ENCODE peak calls at places on chromosomes 16 and 17, in nine cellular contexts. One of them, this sample, is unnamed.

GRCh38 chr17:45035848-45036247 is 15.6 kb downstream of the DCAKD start:
- DNase-seq in SK-MEL-5: no peak
- DNase-seq in heart right ventricle: no peak
- DNase-seq in NCI-H2107: no peak
- DNase-seq in left ventricle myocardium inferior: no peak
- DNase-seq in activated T-helper 9 cell treated with anti-CD3 and anti-CD28 coated beads, Interleukin-2, amount 50 U/mL, for 16 hours: no peak
- DNase-seq in dermis microvascular lymphatic vessel endothelial cell: no peak
- DNase-seq in lung: no peak
- DNase-seq in lower leg skin: no peak
- DNase-seq in this sample: no peak

GRCh38 chr16:1772362-1772907 is at the start of gene EME2:
- DNase-seq in SK-MEL-5: no peak
- DNase-seq in heart right ventricle: no peak
- DNase-seq in NCI-H2107: no peak
- DNase-seq in left ventricle myocardium inferior: no peak
- DNase-seq in activated T-helper 9 cell treated with anti-CD3 and anti-CD28 coated beads, Interleukin-2, amount 50 U/mL, for 16 hours: peak
- DNase-seq in dermis microvascular lymphatic vessel endothelial cell: no peak
- DNase-seq in lung: no peak
- DNase-seq in lower leg skin: no peak
- DNase-seq in this sample: no peak

GRCh38 chr17:79650283-79650682 is 39.4 kb upstream of the RBFOX3 start:
- DNase-seq in SK-MEL-5: no peak
- DNase-seq in heart right ventricle: no peak
- DNase-seq in NCI-H2107: no peak
- DNase-seq in left ventricle myocardium inferior: no peak
- DNase-seq in activated T-helper 9 cell treated with anti-CD3 and anti-CD28 coated beads, Interleukin-2, amount 50 U/mL, for 16 hours: no peak
- DNase-seq in dermis microvascular lymphatic vessel endothelial cell: no peak
- DNase-seq in lung: no peak
- DNase-seq in lower leg skin: peak
- DNase-seq in this sample: peak

GRCh38 chr16:5790512-5790911 is 692.9 kb upstream of the EEF2KMT start:
- DNase-seq in SK-MEL-5: no peak
- DNase-seq in heart right ventricle: no peak
- DNase-seq in NCI-H2107: no peak
- DNase-seq in left ventricle myocardium inferior: no peak
- DNase-seq in activated T-helper 9 cell treated with anti-CD3 and anti-CD28 coated beads, Interleukin-2, amount 50 U/mL, for 16 hours: no peak
- DNase-seq in dermis microvascular lymphatic vessel endothelial cell: no peak
- DNase-seq in lung: no peak
- DNase-seq in lower leg skin: no peak
- DNase-seq in this sample: no peak

GRCh38 chr16:85129846-85130706 is 17.8 kb upstream of the CIBAR2 start:
- DNase-seq in SK-MEL-5: no peak
- DNase-seq in heart right ventricle: no peak
- DNase-seq in NCI-H2107: no peak
- DNase-seq in left ventricle myocardium inferior: no peak
- DNase-seq in activated T-helper 9 cell treated with anti-CD3 and anti-CD28 coated beads, Interleukin-2, amount 50 U/mL, for 16 hours: no peak
- DNase-seq in dermis microvascular lymphatic vessel endothelial cell: no peak
- DNase-seq in lung: no peak
- DNase-seq in lower leg skin: no peak
- DNase-seq in this sample: no peak

GRCh38 chr16:85582177-85582888 is 30.8 kb upstream of the GSE1 start:
- DNase-seq in SK-MEL-5: no peak
- DNase-seq in heart right ventricle: no peak
- DNase-seq in NCI-H2107: no peak
- DNase-seq in left ventricle myocardium inferior: no peak
- DNase-seq in activated T-helper 9 cell treated with anti-CD3 and anti-CD28 coated beads, Interleukin-2, amount 50 U/mL, for 16 hours: no peak
- DNase-seq in dermis microvascular lymphatic vessel endothelial cell: no peak
- DNase-seq in lung: no peak
- DNase-seq in lower leg skin: no peak
- DNase-seq in this sample: no peak

GRCh38 chr16:52928955-52929354 is 123.7 kb downstream of the CHD9NB start:
- DNase-seq in SK-MEL-5: no peak
- DNase-seq in heart right ventricle: no peak
- DNase-seq in NCI-H2107: no peak
- DNase-seq in left ventricle myocardium inferior: no peak
- DNase-seq in activated T-helper 9 cell treated with anti-CD3 and anti-CD28 coated beads, Interleukin-2, amount 50 U/mL, for 16 hours: no peak
- DNase-seq in dermis microvascular lymphatic vessel endothelial cell: no peak
- DNase-seq in lung: no peak
- DNase-seq in lower leg skin: no peak
- DNase-seq in this sample: no peak

GRCh38 chr16:69711115-69711740 is 15.1 kb downstream of the NQO1 start:
- DNase-seq in SK-MEL-5: no peak
- DNase-seq in heart right ventricle: no peak
- DNase-seq in NCI-H2107: no peak
- DNase-seq in left ventricle myocardium inferior: no peak
- DNase-seq in activated T-helper 9 cell treated with anti-CD3 and anti-CD28 coated beads, Interleukin-2, amount 50 U/mL, for 16 hours: no peak
- DNase-seq in dermis microvascular lymphatic vessel endothelial cell: no peak
- DNase-seq in lung: peak
- DNase-seq in lower leg skin: peak
- DNase-seq in this sample: peak

GRCh38 chr16:55775857-55776256 is 57.0 kb downstream of the CES1 start:
- DNase-seq in SK-MEL-5: no peak
- DNase-seq in heart right ventricle: no peak
- DNase-seq in NCI-H2107: no peak
- DNase-seq in left ventricle myocardium inferior: no peak
- DNase-seq in activated T-helper 9 cell treated with anti-CD3 and anti-CD28 coated beads, Interleukin-2, amount 50 U/mL, for 16 hours: no peak
- DNase-seq in dermis microvascular lymphatic vessel endothelial cell: no peak
- DNase-seq in lung: no peak
- DNase-seq in lower leg skin: no peak
- DNase-seq in this sample: no peak

GRCh38 chr17:43328650-43329049 is 70.1 kb upstream of the ARL4D start:
- DNase-seq in SK-MEL-5: no peak
- DNase-seq in heart right ventricle: no peak
- DNase-seq in NCI-H2107: no peak
- DNase-seq in left ventricle myocardium inferior: no peak
- DNase-seq in activated T-helper 9 cell treated with anti-CD3 and anti-CD28 coated beads, Interleukin-2, amount 50 U/mL, for 16 hours: no peak
- DNase-seq in dermis microvascular lymphatic vessel endothelial cell: no peak
- DNase-seq in lung: no peak
- DNase-seq in lower leg skin: no peak
- DNase-seq in this sample: no peak

GRCh38 chr16:46783800-46784199 is 35.7 kb upstream of the MYLK3 start:
- DNase-seq in SK-MEL-5: no peak
- DNase-seq in heart right ventricle: no peak
- DNase-seq in NCI-H2107: no peak
- DNase-seq in left ventricle myocardium inferior: no peak
- DNase-seq in activated T-helper 9 cell treated with anti-CD3 and anti-CD28 coated beads, Interleukin-2, amount 50 U/mL, for 16 hours: no peak
- DNase-seq in dermis microvascular lymphatic vessel endothelial cell: no peak
- DNase-seq in lung: no peak
- DNase-seq in lower leg skin: no peak
- DNase-seq in this sample: no peak

GRCh38 chr16:86437348-86437747 is 73.0 kb upstream of the FOXF1 start:
- DNase-seq in SK-MEL-5: no peak
- DNase-seq in heart right ventricle: no peak
- DNase-seq in NCI-H2107: no peak
- DNase-seq in left ventricle myocardium inferior: no peak
- DNase-seq in activated T-helper 9 cell treated with anti-CD3 and anti-CD28 coated beads, Interleukin-2, amount 50 U/mL, for 16 hours: no peak
- DNase-seq in dermis microvascular lymphatic vessel endothelial cell: no peak
- DNase-seq in lung: no peak
- DNase-seq in lower leg skin: no peak
- DNase-seq in this sample: no peak

GRCh38 chr16:2532494-2533141 is 1.4 kb upstream of the CEMP1 start:
- DNase-seq in SK-MEL-5: peak
- DNase-seq in heart right ventricle: peak
- DNase-seq in NCI-H2107: no peak
- DNase-seq in left ventricle myocardium inferior: peak
- DNase-seq in activated T-helper 9 cell treated with anti-CD3 and anti-CD28 coated beads, Interleukin-2, amount 50 U/mL, for 16 hours: peak
- DNase-seq in dermis microvascular lymphatic vessel endothelial cell: no peak
- DNase-seq in lung: peak
- DNase-seq in lower leg skin: peak
- DNase-seq in this sample: peak

GRCh38 chr17:61205406-61205805 is 194.2 kb upstream of the TBX2 start:
- DNase-seq in SK-MEL-5: peak
- DNase-seq in heart right ventricle: no peak
- DNase-seq in NCI-H2107: no peak
- DNase-seq in left ventricle myocardium inferior: no peak
- DNase-seq in activated T-helper 9 cell treated with anti-CD3 and anti-CD28 coated beads, Interleukin-2, amount 50 U/mL, for 16 hours: no peak
- DNase-seq in dermis microvascular lymphatic vessel endothelial cell: no peak
- DNase-seq in lung: no peak
- DNase-seq in lower leg skin: no peak
- DNase-seq in this sample: no peak

GRCh38 chr16:29745126-29745852 is 501 bp downstream of the C16orf54 start:
- DNase-seq in SK-MEL-5: no peak
- DNase-seq in heart right ventricle: no peak
- DNase-seq in NCI-H2107: no peak
- DNase-seq in left ventricle myocardium inferior: peak
- DNase-seq in activated T-helper 9 cell treated with anti-CD3 and anti-CD28 coated beads, Interleukin-2, amount 50 U/mL, for 16 hours: peak
- DNase-seq in dermis microvascular lymphatic vessel endothelial cell: no peak
- DNase-seq in lung: no peak
- DNase-seq in lower leg skin: no peak
- DNase-seq in this sample: no peak

GRCh38 chr16:68739964-68740627 is 3.0 kb downstream of the CDH1 start:
- DNase-seq in SK-MEL-5: peak
- DNase-seq in heart right ventricle: no peak
- DNase-seq in NCI-H2107: no peak
- DNase-seq in left ventricle myocardium inferior: no peak
- DNase-seq in activated T-helper 9 cell treated with anti-CD3 and anti-CD28 coated beads, Interleukin-2, amount 50 U/mL, for 16 hours: no peak
- DNase-seq in dermis microvascular lymphatic vessel endothelial cell: no peak
- DNase-seq in lung: no peak
- DNase-seq in lower leg skin: no peak
- DNase-seq in this sample: no peak

GRCh38 chr16:79272141-79272577 is 328.4 kb downstream of the MAF start:
- DNase-seq in SK-MEL-5: no peak
- DNase-seq in heart right ventricle: no peak
- DNase-seq in NCI-H2107: no peak
- DNase-seq in left ventricle myocardium inferior: no peak
- DNase-seq in activated T-helper 9 cell treated with anti-CD3 and anti-CD28 coated beads, Interleukin-2, amount 50 U/mL, for 16 hours: peak
- DNase-seq in dermis microvascular lymphatic vessel endothelial cell: no peak
- DNase-seq in lung: no peak
- DNase-seq in lower leg skin: no peak
- DNase-seq in this sample: no peak

GRCh38 chr16:56781565-56781964 is 51.6 kb downstream of the NUP93 start:
- DNase-seq in SK-MEL-5: peak
- DNase-seq in heart right ventricle: no peak
- DNase-seq in NCI-H2107: no peak
- DNase-seq in left ventricle myocardium inferior: no peak
- DNase-seq in activated T-helper 9 cell treated with anti-CD3 and anti-CD28 coated beads, Interleukin-2, amount 50 U/mL, for 16 hours: no peak
- DNase-seq in dermis microvascular lymphatic vessel endothelial cell: no peak
- DNase-seq in lung: no peak
- DNase-seq in lower leg skin: no peak
- DNase-seq in this sample: no peak

GRCh38 chr16:57485091-57485915 is 990 bp downstream of the DOK4 start:
- DNase-seq in SK-MEL-5: no peak
- DNase-seq in heart right ventricle: no peak
- DNase-seq in NCI-H2107: no peak
- DNase-seq in left ventricle myocardium inferior: no peak
- DNase-seq in activated T-helper 9 cell treated with anti-CD3 and anti-CD28 coated beads, Interleukin-2, amount 50 U/mL, for 16 hours: no peak
- DNase-seq in dermis microvascular lymphatic vessel endothelial cell: no peak
- DNase-seq in lung: no peak
- DNase-seq in lower leg skin: no peak
- DNase-seq in this sample: peak

This sample was measured in stomach.